ENCODE peak calls at places on chromosomes 2 and 18, in four cellular contexts. U is GM13976, D is cardiac muscle cell, P is astrocyte of the spinal cord. J is an unnamed sample.

GRCh38 chr2:51601706-51602105 is 569.8 kb upstream of the NRXN1 start:
- DNase-seq in U (no peak), D (no peak), P (no peak), J (no peak)

GRCh38 chr2:231926761-231927565 is 767 bp upstream of the NPPC start:
- DNase-seq in U (peak), D (peak), P (no peak), J (no peak)

GRCh38 chr2:55763721-55764120 is 70.1 kb upstream of the PNPT1 start:
- DNase-seq in U (no peak), D (no peak), P (no peak), J (no peak)

GRCh38 chr2:88641330-88641729 is 14.1 kb upstream of the EIF2AK3 start:
- DNase-seq in U (no peak), D (no peak), P (no peak), J (no peak)

GRCh38 chr18:35497006-35497333 is 790 bp downstream of the INO80C start:
- DNase-seq in U (no peak), D (peak), P (peak), J (peak)

GRCh38 chr2:168243061-168243460 is 4.3 kb downstream of the STK39 start:
- DNase-seq in U (no peak), D (no peak), P (no peak), J (no peak)

GRCh38 chr2:159468257-159468656 is 148.1 kb downstream of the BAZ2B start:
- DNase-seq in U (no peak), D (no peak), P (no peak), J (no peak)

GRCh38 chr2:69774984-69775982 is 33.3 kb downstream of the ANXA4 start:
- DNase-seq in U (peak), D (peak), P (peak), J (no peak)

GRCh38 chr18:8745355-8746014 is 40.1 kb downstream of the MTCL1 start:
- DNase-seq in U (no peak), D (no peak), P (no peak), J (no peak)

GRCh38 chr2:128172191-128172590 is 81.2 kb downstream of the UGGT1 start:
- DNase-seq in U (no peak), D (peak), P (no peak), J (no peak)
- TF ChIP-seq CTCF in U (no peak), D (peak), P (peak), J (peak)

GRCh38 chr18:58542426-58543159 is 86.3 kb downstream of the ALPK2 start:
- DNase-seq in U (no peak), D (no peak), P (no peak), J (no peak)

GRCh38 chr18:58539659-58540380 is 89.1 kb downstream of the ALPK2 start:
- DNase-seq in U (no peak), D (no peak), P (no peak), J (no peak)

GRCh38 chr18:58541789-58542425 is 87.0 kb downstream of the ALPK2 start:
- DNase-seq in U (peak), D (peak), P (peak), J (no peak)

GRCh38 chr18:58540381-58540943 is 88.4 kb downstream of the ALPK2 start:
- DNase-seq in U (no peak), D (no peak), P (no peak), J (no peak)

DNA sequence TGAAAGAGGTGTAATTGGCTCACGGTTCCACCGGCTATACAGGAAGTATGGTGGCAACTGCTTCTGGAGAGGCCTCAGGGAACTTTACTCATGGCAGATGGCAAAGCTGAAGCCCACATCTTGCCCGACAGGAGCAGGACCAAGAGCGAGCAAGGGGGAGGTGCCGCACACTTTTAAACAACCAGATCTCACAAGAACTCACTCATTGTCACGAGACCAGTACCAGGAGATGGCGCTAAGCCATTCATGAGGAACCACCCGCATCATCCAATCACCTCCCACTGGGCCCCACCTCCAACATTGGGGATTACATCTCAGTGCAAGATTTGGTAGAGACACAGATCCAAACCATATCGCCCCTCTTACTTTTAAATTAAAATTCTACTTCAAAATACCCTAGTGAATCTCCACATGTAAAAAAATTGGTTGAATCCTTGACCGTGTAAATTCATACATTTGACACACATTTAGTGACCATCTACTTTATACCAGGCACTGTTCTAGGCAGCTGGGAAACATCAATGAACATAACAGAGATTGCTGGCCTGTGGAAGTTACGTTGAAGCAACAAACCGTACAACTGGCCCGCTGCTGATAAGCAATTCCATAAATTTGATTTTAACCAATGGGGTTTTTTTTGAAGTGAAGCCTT is 87.6 kb downstream of the ALPK2 start:
- DNase-seq in U (no peak), D (peak), P (no peak), J (no peak)
- TF ChIP-seq CTCF in U (peak), D (peak), P (peak), J (peak)

DNA sequence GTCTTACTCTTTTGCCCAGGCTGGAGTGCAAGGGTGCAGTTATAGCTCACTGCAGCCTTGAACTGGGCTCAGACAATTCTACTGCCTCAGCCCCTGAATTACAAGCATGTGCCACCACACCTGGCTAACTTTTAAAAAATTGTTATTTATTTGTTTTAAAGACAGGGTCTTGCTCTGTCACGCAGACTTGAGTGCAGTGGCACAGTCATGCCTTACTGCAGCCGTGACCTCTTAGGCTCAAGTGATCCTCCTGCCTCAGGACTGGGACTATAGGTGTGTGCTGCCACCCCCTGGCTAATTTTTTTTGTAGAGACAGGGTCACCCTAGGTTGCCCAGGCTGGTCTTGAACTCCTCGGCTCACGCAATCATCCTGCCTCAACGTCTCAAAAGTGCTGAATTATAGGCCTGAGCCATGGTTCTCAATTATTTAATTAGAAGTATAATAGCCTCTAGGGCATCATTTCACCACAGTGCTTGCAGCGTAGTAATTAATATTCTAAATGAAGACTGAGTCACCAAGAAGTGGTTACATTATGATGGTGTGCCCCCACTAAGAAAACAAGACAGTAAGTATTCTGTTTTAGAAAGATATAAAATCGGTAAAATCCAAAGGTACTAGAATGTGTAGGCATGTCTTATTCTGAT is 69.6 kb downstream of the EML4 start:
- DNase-seq in U (no peak), D (no peak), P (no peak), J (no peak)
- TF ChIP-seq CTCF in U (peak), D (peak), P (no peak), J (peak)

GRCh38 chr2:15912203-15912602 is 28.1 kb upstream of the MYCN start:
- DNase-seq in U (no peak), D (peak), P (peak), J (peak)
- TF ChIP-seq CTCF in U (no peak), D (no peak), P (no peak), J (no peak)

GRCh38 chr18:11981383-11981632 is at the start of gene IMPA2:
- DNase-seq in U (no peak), D (no peak), P (no peak), J (no peak)

GRCh38 chr18:11981633-11982366 is 493 bp downstream of the IMPA2 start:
- DNase-seq in U (no peak), D (peak), P (no peak), J (no peak)

GRCh38 chr18:11980148-11980554 is 1.2 kb upstream of the IMPA2 start:
- DNase-seq in U (no peak), D (no peak), P (no peak), J (no peak)

GRCh38 chr18:11982981-11983380 is 1.7 kb downstream of the IMPA2 start:
- DNase-seq in U (no peak), D (no peak), P (no peak), J (no peak)

DNA sequence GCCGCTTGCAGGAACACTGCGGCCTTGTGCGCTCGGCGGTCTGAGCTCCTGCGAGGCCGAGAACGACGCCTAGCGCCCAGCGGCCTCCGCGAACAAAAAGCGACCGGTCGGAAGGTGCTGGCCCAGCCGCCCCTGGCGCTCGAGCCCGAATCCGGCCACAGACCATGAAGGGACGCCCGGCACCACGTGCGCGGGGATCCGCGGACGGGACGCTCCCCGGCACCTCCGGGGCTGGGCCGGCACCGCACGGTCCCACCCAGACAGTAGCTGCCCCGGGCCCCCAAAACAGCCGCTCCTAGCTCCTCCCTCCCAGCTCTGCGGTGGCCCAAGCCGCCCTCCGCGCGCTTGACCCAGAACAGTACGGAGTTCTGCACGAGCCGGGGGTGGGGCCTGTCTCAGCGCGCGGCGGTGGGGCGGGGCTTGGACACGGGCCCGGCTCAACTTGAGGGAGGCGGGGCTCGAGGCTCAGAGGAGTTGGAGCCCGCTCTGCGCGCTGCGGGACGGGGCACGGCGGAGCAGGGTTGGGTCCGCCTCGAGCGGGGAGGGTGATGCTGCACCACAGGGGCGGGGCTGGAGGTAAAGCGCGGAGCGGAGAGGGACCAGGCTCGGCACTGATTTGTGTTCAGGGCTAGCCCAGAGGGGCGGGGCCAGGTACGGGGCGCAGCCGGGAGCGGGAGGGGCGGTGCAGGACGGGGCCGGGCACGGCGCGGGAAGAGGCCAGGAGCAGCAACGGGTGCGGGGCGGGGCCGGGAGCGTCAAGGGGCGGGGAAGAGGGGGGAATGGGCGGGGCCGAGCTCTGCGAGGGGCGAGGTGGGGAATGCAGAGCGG is 538 bp upstream of the IMPA2 start:
- DNase-seq in U (peak), D (peak), P (peak), J (peak)
- TF ChIP-seq CTCF in U (peak), D (no peak), P (no peak), J (no peak)

GRCh38 chr2:8536686-8537571 is 144.9 kb upstream of the ID2 start:
- DNase-seq in U (no peak), D (peak), P (no peak), J (no peak)
- TF ChIP-seq CTCF in U (no peak), D (no peak), P (no peak), J (no peak)

DNA sequence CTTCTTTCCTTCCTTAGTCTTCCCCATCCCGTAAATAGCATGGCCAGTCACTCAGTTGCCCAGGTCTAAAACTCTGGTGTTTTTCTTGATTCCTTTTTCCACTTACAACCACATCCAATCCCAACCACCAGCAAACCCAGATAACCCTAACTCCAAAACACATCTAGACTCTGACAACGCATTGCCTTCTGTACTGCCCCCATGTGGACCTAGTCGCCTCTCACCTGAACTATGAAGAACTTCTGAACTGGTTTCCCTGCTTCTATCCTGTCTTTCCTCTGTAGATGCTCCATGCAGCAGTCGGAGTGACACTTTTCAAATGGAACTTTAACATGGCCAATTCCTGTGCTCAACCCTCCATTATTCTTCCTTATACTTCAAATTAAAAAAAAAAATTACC is 26.5 kb downstream of the ST6GAL2 start:
- DNase-seq in U (no peak), D (no peak), P (no peak), J (peak)
- TF ChIP-seq CTCF in U (no peak), D (no peak), P (no peak), J (no peak)

GRCh38 chr2:239361311-239361642 is 39.5 kb downstream of the HDAC4 start:
- DNase-seq in U (no peak), D (peak), P (peak), J (no peak)
- TF ChIP-seq CTCF in U (no peak), D (peak), P (peak), J (peak)